ENCODE peak calls at places on chromosomes 13 and 19, in six cellular contexts. One of them, this sample, is unnamed.

GRCh38 chr19:1929051-1929742 is 11.8 kb upstream of the CSNK1G2 start:
- DNase-seq in neuronal stem cell: peak; percentile 81
- DNase-seq in trophoblast cell: peak; percentile 73
- DNase-seq in IMR-90: peak; percentile 52
- DNase-seq in H9: peak; percentile 87
- DNase-seq in H1: no peak
- DNase-seq in this sample: peak; percentile 76

GRCh38 chr19:53558404-53558803 is 20.5 kb downstream of the ZNF331 start:
- DNase-seq in neuronal stem cell: no peak
- DNase-seq in H1: no peak
- DNase-seq in IMR-90: no peak
- DNase-seq in H9: no peak
- DNase-seq in trophoblast cell: no peak
- DNase-seq in this sample: no peak

GRCh38 chr19:15373644-15374043 is 5.9 kb downstream of the AKAP8 start:
- DNase-seq in H9: no peak
- DNase-seq in IMR-90: no peak
- DNase-seq in H1: no peak
- DNase-seq in neuronal stem cell: no peak
- DNase-seq in trophoblast cell: no peak
- DNase-seq in this sample: no peak

GRCh38 chr13:97274782-97275252 is 52.7 kb downstream of the MBNL2 start:
- DNase-seq in neuronal stem cell: no peak
- DNase-seq in H9: no peak
- DNase-seq in IMR-90: peak; percentile 87
- DNase-seq in trophoblast cell: no peak
- DNase-seq in H1: no peak
- DNase-seq in this sample: peak; percentile 83

GRCh38 chr13:81283561-81283960 is 942.6 kb upstream of the SPRY2 start:
- DNase-seq in IMR-90: no peak
- DNase-seq in neuronal stem cell: no peak
- DNase-seq in H1: no peak
- DNase-seq in trophoblast cell: no peak
- DNase-seq in H9: no peak
- DNase-seq in this sample: no peak

GRCh38 chr19:47511681-47512080 is 3.2 kb downstream of the NAPA start:
- DNase-seq in H1: no peak
- DNase-seq in H9: no peak
- DNase-seq in neuronal stem cell: no peak
- DNase-seq in trophoblast cell: no peak
- DNase-seq in IMR-90: peak; percentile 61
- DNase-seq in this sample: peak; percentile 33

GRCh38 chr19:32460476-32460875 is 54.9 kb downstream of the DPY19L3 start:
- DNase-seq in H9: no peak
- DNase-seq in trophoblast cell: peak; percentile 12
- DNase-seq in H1: no peak
- DNase-seq in IMR-90: no peak
- DNase-seq in neuronal stem cell: no peak
- DNase-seq in this sample: no peak

GRCh38 chr19:10173527-10173926 is 21.2 kb downstream of the DNMT1 start:
- DNase-seq in H1: no peak
- DNase-seq in neuronal stem cell: no peak
- DNase-seq in trophoblast cell: peak; percentile 55
- DNase-seq in H9: no peak
- DNase-seq in IMR-90: peak; percentile 50
- DNase-seq in this sample: peak; percentile 12

GRCh38 chr19:23285948-23286347 is 35.8 kb upstream of the ZNF724 start:
- DNase-seq in trophoblast cell: no peak
- DNase-seq in H1: no peak
- DNase-seq in H9: no peak
- DNase-seq in IMR-90: no peak
- DNase-seq in neuronal stem cell: no peak
- DNase-seq in this sample: no peak

GRCh38 chr13:30895773-30896172 is 10.3 kb upstream of the MEDAG start:
- DNase-seq in H1: no peak
- DNase-seq in IMR-90: peak; percentile 92
- DNase-seq in trophoblast cell: peak; percentile 63
- DNase-seq in H9: no peak
- DNase-seq in neuronal stem cell: no peak
- DNase-seq in this sample: peak; percentile 88

GRCh38 chr13:30698023-30698422 is 37.3 kb upstream of the ALOX5AP start:
- DNase-seq in trophoblast cell: no peak
- DNase-seq in H1: no peak
- DNase-seq in neuronal stem cell: no peak
- DNase-seq in IMR-90: peak; percentile 81
- DNase-seq in H9: no peak
- DNase-seq in this sample: no peak

GRCh38 chr13:94312511-94313191 is 166.8 kb downstream of the DCT start:
- DNase-seq in H9: no peak
- DNase-seq in H1: no peak
- DNase-seq in IMR-90: no peak
- DNase-seq in neuronal stem cell: peak; percentile 37
- DNase-seq in trophoblast cell: no peak
- DNase-seq in this sample: peak; percentile 16

GRCh38 chr13:26759907-26760834 is at the start of gene GPR12:
- DNase-seq in neuronal stem cell: no peak
- DNase-seq in H1: no peak
- DNase-seq in trophoblast cell: peak; percentile 10
- DNase-seq in H9: no peak
- DNase-seq in IMR-90: no peak
- DNase-seq in this sample: no peak

GRCh38 chr19:41445575-41445974 is 2.6 kb downstream of the ERICH4 start:
- DNase-seq in H1: no peak
- DNase-seq in trophoblast cell: no peak
- DNase-seq in IMR-90: no peak
- DNase-seq in neuronal stem cell: no peak
- DNase-seq in H9: no peak
- DNase-seq in this sample: no peak

GRCh38 chr13:89816404-89816803 is 1531.1 kb upstream of the MIR17HG start:
- DNase-seq in neuronal stem cell: no peak
- DNase-seq in trophoblast cell: no peak
- DNase-seq in H9: no peak
- DNase-seq in IMR-90: no peak
- DNase-seq in H1: no peak
- DNase-seq in this sample: no peak
- H4K91ac ChIP-seq in neuronal stem cell: no peak overlapping the region
- H4K91ac ChIP-seq in trophoblast cell: no peak overlapping the region
- H4K91ac ChIP-seq in H9: no peak overlapping the region
- H4K91ac ChIP-seq in IMR-90: no peak overlapping the region
- H4K91ac ChIP-seq in H1: no peak overlapping the region
- H4K91ac ChIP-seq in this sample: no peak overlapping the region

GRCh38 chr13:39378293-39378692 is 224.7 kb downstream of the LHFPL6 start:
- DNase-seq in H1: no peak
- DNase-seq in trophoblast cell: no peak
- DNase-seq in IMR-90: no peak
- DNase-seq in neuronal stem cell: no peak
- DNase-seq in H9: no peak
- DNase-seq in this sample: no peak

GRCh38 chr13:39379118-39379517 is 223.9 kb downstream of the LHFPL6 start:
- DNase-seq in H9: no peak
- DNase-seq in H1: no peak
- DNase-seq in neuronal stem cell: no peak
- DNase-seq in IMR-90: no peak
- DNase-seq in trophoblast cell: no peak
- DNase-seq in this sample: no peak

GRCh38 chr13:39376088-39376487 is 226.9 kb downstream of the LHFPL6 start:
- DNase-seq in neuronal stem cell: no peak
- DNase-seq in H9: no peak
- DNase-seq in trophoblast cell: no peak
- DNase-seq in H1: no peak
- DNase-seq in IMR-90: no peak
- DNase-seq in this sample: no peak

GRCh38 chr13:39379667-39380655 is 223.0 kb downstream of the LHFPL6 start:
- DNase-seq in trophoblast cell: no peak
- DNase-seq in H9: no peak
- DNase-seq in neuronal stem cell: no peak
- DNase-seq in H1: no peak
- DNase-seq in IMR-90: peak; percentile 21
- DNase-seq in this sample: no peak

GRCh38 chr13:39377699-39378098 is 225.3 kb downstream of the LHFPL6 start:
- DNase-seq in trophoblast cell: no peak
- DNase-seq in H9: no peak
- DNase-seq in IMR-90: no peak
- DNase-seq in H1: no peak
- DNase-seq in neuronal stem cell: no peak
- DNase-seq in this sample: no peak
- H3K14ac ChIP-seq in trophoblast cell: no peak overlapping the region
- H3K14ac ChIP-seq in H9: no peak overlapping the region
- H3K14ac ChIP-seq in IMR-90: no peak overlapping the region
- H3K14ac ChIP-seq in H1: no peak overlapping the region
- H3K14ac ChIP-seq in neuronal stem cell: no peak overlapping the region
- H3K14ac ChIP-seq in this sample: no peak overlapping the region

DNA sequence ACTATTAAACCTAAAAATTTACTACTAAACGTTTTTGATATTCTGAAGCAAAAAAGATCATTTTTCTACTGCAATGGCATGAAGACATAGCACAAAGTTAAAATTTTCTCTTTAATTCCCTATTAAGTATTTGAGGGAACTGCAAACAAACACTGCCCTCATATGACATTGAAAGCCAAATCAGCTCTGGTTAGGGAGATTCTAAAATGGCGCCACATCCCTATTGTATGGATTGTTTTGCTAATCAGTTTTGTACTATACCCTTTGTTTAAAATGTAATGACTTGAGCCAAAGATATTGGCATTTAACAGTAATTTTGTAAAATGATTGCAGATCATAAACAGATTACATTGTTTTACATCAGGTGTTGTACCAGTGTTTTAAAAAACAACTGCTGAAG is 65.8 kb downstream of the FLT1 start:
- DNase-seq in neuronal stem cell: no peak
- DNase-seq in IMR-90: no peak
- DNase-seq in trophoblast cell: no peak
- DNase-seq in H9: no peak
- DNase-seq in H1: no peak
- DNase-seq in this sample: no peak
- H2AFZ ChIP-seq in neuronal stem cell: no peak overlapping the region
- H2AFZ ChIP-seq in IMR-90: no peak overlapping the region
- H2AFZ ChIP-seq in trophoblast cell: no peak overlapping the region
- H2AFZ ChIP-seq in H9: no peak overlapping the region
- H2AFZ ChIP-seq in H1: no peak overlapping the region
- H2AFZ ChIP-seq in this sample: no peak overlapping the region

GRCh38 chr13:91144054-91144453 is 203.4 kb upstream of the MIR17HG start:
- DNase-seq in H1: no peak
- DNase-seq in IMR-90: no peak
- DNase-seq in trophoblast cell: no peak
- DNase-seq in H9: no peak
- DNase-seq in neuronal stem cell: no peak
- DNase-seq in this sample: no peak
- H4K91ac ChIP-seq in H1: no peak overlapping the region
- H4K91ac ChIP-seq in IMR-90: no peak overlapping the region
- H4K91ac ChIP-seq in trophoblast cell: peak overlapping the region; percentile 51
- H4K91ac ChIP-seq in H9: no peak overlapping the region
- H4K91ac ChIP-seq in neuronal stem cell: no peak overlapping the region
- H4K91ac ChIP-seq in this sample: no peak overlapping the region

DNA sequence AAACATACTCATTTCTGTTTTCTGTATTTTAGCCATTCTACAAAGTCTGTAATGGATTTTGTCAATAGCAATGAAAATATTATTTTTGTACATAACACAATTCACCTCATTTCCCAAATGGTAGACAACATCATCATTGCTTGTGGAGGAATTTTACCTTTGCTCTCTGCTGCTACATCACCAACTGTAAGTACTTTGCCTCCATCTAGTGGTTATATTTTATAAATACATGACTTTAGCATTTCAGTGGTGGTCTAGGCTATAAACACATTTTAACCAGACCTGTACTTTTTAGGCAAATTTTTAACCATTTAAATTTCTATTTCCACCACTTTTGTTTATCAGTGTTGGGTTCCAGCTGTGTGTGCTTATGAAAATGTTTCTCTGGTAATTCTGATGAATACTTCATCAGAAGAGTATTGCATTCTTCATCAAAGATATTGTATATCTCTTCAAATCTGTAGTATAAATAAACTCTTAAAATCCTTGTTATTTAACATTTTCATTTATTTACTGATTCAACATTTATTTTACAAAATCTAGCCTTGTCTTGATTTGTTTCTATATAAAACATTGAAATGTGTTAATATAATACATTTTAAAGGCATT is 222.4 kb downstream of the NBEA start:
- DNase-seq in trophoblast cell: no peak
- DNase-seq in H9: no peak
- DNase-seq in IMR-90: peak; percentile 27
- DNase-seq in H1: no peak
- DNase-seq in neuronal stem cell: peak; percentile 20
- DNase-seq in this sample: peak; percentile 48
- H3K14ac ChIP-seq in trophoblast cell: no peak overlapping the region
- H3K14ac ChIP-seq in H9: no peak overlapping the region
- H3K14ac ChIP-seq in IMR-90: no peak overlapping the region
- H3K14ac ChIP-seq in H1: no peak overlapping the region
- H3K14ac ChIP-seq in neuronal stem cell: no peak overlapping the region
- H3K14ac ChIP-seq in this sample: no peak overlapping the region

GRCh38 chr13:92727118-92727517 is 499.5 kb upstream of the GPC6 start:
- DNase-seq in H9: no peak
- DNase-seq in trophoblast cell: no peak
- DNase-seq in H1: no peak
- DNase-seq in IMR-90: peak; percentile 3
- DNase-seq in neuronal stem cell: no peak
- DNase-seq in this sample: peak; percentile 26
- H2AFZ ChIP-seq in H9: no peak overlapping the region
- H2AFZ ChIP-seq in trophoblast cell: no peak overlapping the region
- H2AFZ ChIP-seq in H1: no peak overlapping the region
- H2AFZ ChIP-seq in IMR-90: no peak overlapping the region
- H2AFZ ChIP-seq in neuronal stem cell: no peak overlapping the region
- H2AFZ ChIP-seq in this sample: no peak overlapping the region

GRCh38 chr13:101624981-101625380 is 172.5 kb downstream of the ITGBL1 start:
- DNase-seq in trophoblast cell: peak; percentile 9
- DNase-seq in IMR-90: no peak
- DNase-seq in H9: no peak
- DNase-seq in H1: no peak
- DNase-seq in neuronal stem cell: no peak
- DNase-seq in this sample: no peak

GRCh38 chr13:101631403-101631802 is 178.9 kb downstream of the ITGBL1 start:
- DNase-seq in IMR-90: no peak
- DNase-seq in neuronal stem cell: no peak
- DNase-seq in H9: no peak
- DNase-seq in trophoblast cell: no peak
- DNase-seq in H1: no peak
- DNase-seq in this sample: no peak

GRCh38 chr13:101626925-101627555 is 174.6 kb downstream of the ITGBL1 start:
- DNase-seq in H9: no peak
- DNase-seq in IMR-90: peak; percentile 2
- DNase-seq in trophoblast cell: no peak
- DNase-seq in neuronal stem cell: no peak
- DNase-seq in H1: no peak
- DNase-seq in this sample: peak; percentile 32

GRCh38 chr13:101627556-101627943 is 175.1 kb downstream of the ITGBL1 start:
- DNase-seq in H9: no peak
- DNase-seq in H1: no peak
- DNase-seq in neuronal stem cell: no peak
- DNase-seq in trophoblast cell: no peak
- DNase-seq in IMR-90: peak; percentile 18
- DNase-seq in this sample: peak; percentile 29

DNA sequence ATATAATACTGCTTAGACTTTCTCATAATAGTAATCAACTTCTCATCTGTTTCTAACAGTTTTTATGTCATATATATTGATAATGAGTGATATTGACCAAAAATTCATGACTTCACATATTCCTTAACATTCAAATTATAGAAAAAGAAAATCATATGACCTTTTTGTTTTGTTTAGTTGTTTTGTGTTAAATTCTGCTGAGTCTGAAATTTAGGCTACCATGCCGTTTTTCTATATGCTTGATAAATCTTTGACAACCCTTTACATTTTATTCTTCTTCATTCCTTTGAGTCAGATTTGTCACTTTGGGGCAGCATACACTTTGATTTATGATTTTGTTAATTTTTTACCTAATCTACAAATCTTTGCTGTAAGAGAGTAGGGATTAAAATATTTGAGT is 176.4 kb downstream of the ITGBL1 start:
- DNase-seq in neuronal stem cell: no peak
- DNase-seq in trophoblast cell: no peak
- DNase-seq in H1: no peak
- DNase-seq in H9: no peak
- DNase-seq in IMR-90: no peak
- DNase-seq in this sample: no peak
- H4K91ac ChIP-seq in neuronal stem cell: no peak overlapping the region
- H4K91ac ChIP-seq in trophoblast cell: no peak overlapping the region
- H4K91ac ChIP-seq in H1: no peak overlapping the region
- H4K91ac ChIP-seq in H9: no peak overlapping the region
- H4K91ac ChIP-seq in IMR-90: no peak overlapping the region
- H4K91ac ChIP-seq in this sample: no peak overlapping the region